ENCODE peak calls at places on chromosomes 7 and 10, in ten cellular contexts. P is cardiac muscle cell, S is HFF-Myc, W is choroid plexus epithelial cell, T is NCI-H1092 treated with DMSO at 0.1 percent for 48 hours, Q is fibroblast of pulmonary artery, B is activated T-cell treated with anti-CD3 and anti-CD28 coated beads for 1 hour, O is Right ventricle myocardium inferior, M is T-cell, R is neural crest cell. X is an unnamed sample.

GRCh38 chr10:19043431-19043830 is 5.2 kb upstream of the MALRD1 start:
- DNase-seq in S (no peak), M (no peak), T (no peak), B (no peak), Q (no peak), W (peak), R (no peak), P (no peak), O (no peak), X (no peak)

GRCh38 chr10:101903827-101904520 is 60.4 kb upstream of the KCNIP2 start:
- DNase-seq in B (no peak), S (no peak), R (no peak), W (no peak), M (no peak), Q (no peak), O (no peak), P (no peak), T (peak), X (peak)

GRCh38 chr7:150848111-150848510 is 4.2 kb upstream of the AOC1 start:
- DNase-seq in R (no peak), O (no peak), Q (no peak), T (no peak), W (no peak), M (no peak), P (no peak), S (no peak), B (no peak), X (no peak)

GRCh38 chr10:45580781-45581496 is 91.6 kb downstream of the ZFAND4 start:
- DNase-seq in B (no peak), Q (no peak), M (no peak), O (no peak), S (no peak), R (no peak), T (no peak), W (no peak), P (no peak), X (peak)

GRCh38 chr10:60541461-60541860 is 151.8 kb upstream of the ANK3 start:
- DNase-seq in S (no peak), Q (no peak), T (no peak), P (no peak), B (no peak), W (no peak), R (no peak), M (no peak), O (no peak), X (no peak)

GRCh38 chr7:47634273-47634672 is 52.4 kb upstream of the TNS3 start:
- DNase-seq in T (no peak), P (no peak), R (no peak), S (no peak), W (no peak), O (no peak), M (no peak), B (no peak), Q (no peak), X (no peak)

GRCh38 chr7:22597845-22598244 is 97.9 kb upstream of the STEAP1B start:
- DNase-seq in Q (peak), S (peak), O (no peak), B (no peak), R (no peak), T (no peak), W (peak), P (peak), M (no peak), X (no peak)

GRCh38 chr10:114665873-114666272 is 7.8 kb upstream of the ABLIM1 start:
- DNase-seq in W (no peak), S (no peak), P (no peak), O (no peak), R (no peak), B (no peak), M (no peak), T (no peak), Q (no peak), X (no peak)

GRCh38 chr10:131693766-131694165 is 207.0 kb upstream of the PPP2R2D start:
- DNase-seq in Q (no peak), B (no peak), T (no peak), W (no peak), O (peak), P (no peak), R (no peak), S (no peak), M (no peak), X (no peak)

GRCh38 chr7:1065263-1066260 is 21.2 kb downstream of the GPR146 start:
- DNase-seq in O (peak), S (no peak), T (peak), R (peak), M (peak), B (peak), W (peak), Q (peak), P (peak), X (peak)

GRCh38 chr10:12707461-12708185 is 293.9 kb downstream of the CCDC3 start:
- DNase-seq in P (peak), M (no peak), T (peak), O (no peak), S (peak), R (peak), Q (peak), B (no peak), W (peak), X (no peak)

GRCh38 chr7:134546903-134547737 is 1.8 kb upstream of the AKR1B15 start:
- DNase-seq in S (no peak), O (no peak), P (peak), W (peak), T (peak), B (peak), R (peak), M (peak), Q (peak), X (peak)

GRCh38 chr10:72904806-72905205 is 11.3 kb downstream of the OIT3 start:
- DNase-seq in P (no peak), S (no peak), R (no peak), M (no peak), W (no peak), O (no peak), T (no peak), B (no peak), Q (no peak), X (no peak)

GRCh38 chr10:108393111-108393510 is 1228.6 kb upstream of the SORCS1 start:
- DNase-seq in O (no peak), W (peak), T (no peak), S (no peak), R (no peak), B (no peak), Q (no peak), P (no peak), M (no peak), X (no peak)

GRCh38 chr10:3897156-3897555 is 112.1 kb upstream of the KLF6 start:
- DNase-seq in Q (peak), W (peak), P (peak), R (no peak), T (no peak), M (no peak), O (no peak), B (no peak), S (no peak), X (no peak)